ENCODE peak calls at places on chromosomes 4 and X, in nine cellular contexts. S is uterus, X is lower lobe of right lung, U is left lung, E is tibial nerve, B is SK-N-SH, O is stomach, H is transverse colon, L is tibial artery. F is an unnamed sample.

GRCh38 chr4:165394275-165394674 is 15.5 kb downstream of the CPE start:
- DNase-seq in S (no peak), X (no peak), U (no peak), E (no peak), B (no peak), O (no peak), H (no peak), L (no peak), F (no peak)

GRCh38 chr4:74117024-74117534 is 18.1 kb upstream of the CXCL2 start:
- DNase-seq in S (peak), X (peak), U (peak), E (peak), B (no peak), O (peak), H (peak), L (peak), F (peak)

GRCh38 chr4:41141910-41142309 is 72.4 kb downstream of the APBB2 start:
- DNase-seq in S (no peak), X (no peak), U (no peak), E (no peak), B (no peak), O (no peak), H (no peak), L (no peak), F (no peak)

GRCh38 chrX:119363391-119363790 is 35.7 kb upstream of the SLC25A43 start:
- DNase-seq in S (no peak), X (no peak), U (no peak), E (no peak), B (no peak), O (no peak), H (no peak), L (no peak), F (no peak)

GRCh38 chr4:148487181-148487580 is 45.0 kb upstream of the NR3C2 start:
- DNase-seq in S (no peak), X (no peak), U (no peak), E (no peak), B (no peak), O (no peak), H (no peak), L (no peak), F (no peak)

GRCh38 chr4:131764730-131765129 is 1384.4 kb upstream of the PCDH10 start:
- DNase-seq in S (no peak), X (no peak), U (no peak), E (no peak), B (no peak), O (no peak), H (no peak), L (no peak), F (no peak)

GRCh38 chrX:124239911-124240310 is 92.5 kb upstream of the TEX13D start:
- DNase-seq in S (no peak), X (no peak), U (no peak), E (no peak), B (no peak), O (no peak), H (no peak), L (no peak), F (no peak)

GRCh38 chr4:6633091-6633906 is 7.2 kb upstream of the MRFAP1 start:
- DNase-seq in S (no peak), X (no peak), U (no peak), E (no peak), B (no peak), O (no peak), H (no peak), L (no peak), F (no peak)

GRCh38 chr4:89836897-89837384 is at the start of gene SNCA:
- DNase-seq in S (peak), X (peak), U (peak), E (peak), B (peak), O (peak), H (peak), L (peak), F (no peak)

GRCh38 chr4:106690487-106690886 is 321.9 kb upstream of the GIMD1 start:
- DNase-seq in S (no peak), X (no peak), U (no peak), E (no peak), B (no peak), O (no peak), H (no peak), L (no peak), F (no peak)

GRCh38 chrX:24466025-24466424 is 939 bp downstream of the PDK3 start:
- DNase-seq in S (no peak), X (no peak), U (no peak), E (peak), B (no peak), O (no peak), H (no peak), L (no peak), F (no peak)

DNA sequence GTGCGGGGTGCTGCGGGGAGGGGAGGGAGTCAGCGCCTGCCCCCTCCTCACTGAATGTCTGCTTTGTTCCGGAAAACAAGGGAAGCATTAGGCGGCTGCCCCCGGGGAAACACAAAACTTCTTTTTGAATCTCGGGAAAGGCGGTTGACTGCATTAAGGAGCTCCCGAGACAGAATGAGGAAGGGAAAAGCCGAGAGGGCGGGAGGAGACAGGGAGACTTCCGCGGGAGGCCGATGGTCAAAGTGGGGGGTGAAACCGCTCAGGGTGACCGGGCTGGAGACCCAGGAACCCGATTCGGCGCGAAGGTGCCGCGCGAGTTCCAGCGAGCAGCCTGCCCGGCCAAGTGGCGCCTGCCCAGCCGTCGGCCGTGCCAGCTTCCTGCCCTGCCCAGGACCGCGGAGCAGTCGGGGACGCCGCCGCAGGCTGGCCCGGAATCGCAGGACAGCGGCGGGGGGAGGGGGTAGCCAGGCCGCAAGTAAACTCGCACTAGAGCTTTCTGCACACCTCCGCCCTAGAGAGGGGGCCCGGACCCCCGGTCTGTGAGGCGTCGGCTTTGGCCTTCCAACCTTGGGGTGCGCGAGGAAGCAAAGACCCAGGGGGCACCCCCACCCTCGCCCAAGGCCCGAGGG is 55.1 kb upstream of the BCOR start:
- DNase-seq in S (peak), X (peak), U (no peak), E (no peak), B (peak), O (peak), H (peak), L (no peak), F (no peak)
- TF ChIP-seq CTCF in S (no peak), X (no peak), U (no peak), E (no peak), B (no peak), O (no peak), H (no peak), L (no peak), F (no peak)

GRCh38 chr4:110527156-110527555 is 51.2 kb downstream of the ENPEP start:
- DNase-seq in S (no peak), X (no peak), U (no peak), E (no peak), B (no peak), O (no peak), H (no peak), L (no peak), F (no peak)

GRCh38 chr4:110533590-110533910 is 57.6 kb downstream of the ENPEP start:
- DNase-seq in S (no peak), X (no peak), U (no peak), E (no peak), B (no peak), O (no peak), H (no peak), L (no peak), F (no peak)

GRCh38 chr4:110533940-110534339 is 58.0 kb downstream of the ENPEP start:
- DNase-seq in S (no peak), X (no peak), U (peak), E (no peak), B (no peak), O (no peak), H (no peak), L (no peak), F (no peak)

GRCh38 chr4:110532901-110533589 is 57.1 kb downstream of the ENPEP start:
- DNase-seq in S (no peak), X (no peak), U (no peak), E (no peak), B (no peak), O (no peak), H (no peak), L (no peak), F (no peak)
- H3K27ac ChIP-seq in S (no peak), X (peak), U (peak), E (no peak), B (no peak), O (no peak), H (no peak), L (no peak), F (no peak)

GRCh38 chr4:724131-724530 is 18.5 kb downstream of the PCGF3 start:
- DNase-seq in S (no peak), X (no peak), U (no peak), E (no peak), B (no peak), O (no peak), H (peak), L (no peak), F (no peak)
- TF ChIP-seq CTCF in S (no peak), X (no peak), U (no peak), E (no peak), B (no peak), O (no peak), H (peak), L (no peak), F (no peak)

DNA sequence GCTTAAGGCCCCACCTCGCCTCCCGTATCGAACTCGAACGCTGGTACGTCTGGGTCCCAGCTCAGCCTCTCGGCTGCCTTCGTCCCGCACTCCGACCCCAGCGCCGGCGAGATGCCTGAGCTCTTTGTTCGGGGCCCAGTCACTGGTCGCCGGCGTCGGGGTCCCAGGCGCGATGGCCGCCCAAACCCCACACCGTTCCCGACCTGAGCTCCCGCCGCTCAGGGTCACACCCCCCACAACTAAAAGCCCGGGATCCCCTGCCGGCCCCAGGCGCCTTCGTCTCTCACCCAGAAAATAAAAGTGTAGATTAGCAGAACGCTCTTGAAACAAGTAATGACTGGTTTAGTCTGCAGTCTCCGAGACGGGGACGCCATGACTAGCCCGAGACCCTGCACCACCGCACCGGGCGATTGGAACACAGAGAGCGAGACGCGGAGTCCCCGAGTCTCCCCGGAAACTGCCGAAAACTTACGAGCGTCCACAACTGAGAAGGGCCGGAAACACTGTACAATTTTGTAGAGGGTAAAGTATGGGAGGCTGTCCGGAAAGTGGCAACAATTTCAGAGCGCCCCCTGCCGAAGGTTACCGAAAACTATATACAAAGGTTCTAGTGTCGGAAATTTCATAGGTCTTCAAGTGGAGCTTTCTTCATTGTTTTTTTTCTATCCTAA is at the start of gene TSPAN6:
- DNase-seq in S (peak), X (peak), U (peak), E (peak), B (peak), O (peak), H (peak), L (peak), F (peak)
- H3K27ac ChIP-seq in S (peak), X (peak), U (peak), E (peak), B (peak), O (peak), H (peak), L (peak), F (peak)

DNA sequence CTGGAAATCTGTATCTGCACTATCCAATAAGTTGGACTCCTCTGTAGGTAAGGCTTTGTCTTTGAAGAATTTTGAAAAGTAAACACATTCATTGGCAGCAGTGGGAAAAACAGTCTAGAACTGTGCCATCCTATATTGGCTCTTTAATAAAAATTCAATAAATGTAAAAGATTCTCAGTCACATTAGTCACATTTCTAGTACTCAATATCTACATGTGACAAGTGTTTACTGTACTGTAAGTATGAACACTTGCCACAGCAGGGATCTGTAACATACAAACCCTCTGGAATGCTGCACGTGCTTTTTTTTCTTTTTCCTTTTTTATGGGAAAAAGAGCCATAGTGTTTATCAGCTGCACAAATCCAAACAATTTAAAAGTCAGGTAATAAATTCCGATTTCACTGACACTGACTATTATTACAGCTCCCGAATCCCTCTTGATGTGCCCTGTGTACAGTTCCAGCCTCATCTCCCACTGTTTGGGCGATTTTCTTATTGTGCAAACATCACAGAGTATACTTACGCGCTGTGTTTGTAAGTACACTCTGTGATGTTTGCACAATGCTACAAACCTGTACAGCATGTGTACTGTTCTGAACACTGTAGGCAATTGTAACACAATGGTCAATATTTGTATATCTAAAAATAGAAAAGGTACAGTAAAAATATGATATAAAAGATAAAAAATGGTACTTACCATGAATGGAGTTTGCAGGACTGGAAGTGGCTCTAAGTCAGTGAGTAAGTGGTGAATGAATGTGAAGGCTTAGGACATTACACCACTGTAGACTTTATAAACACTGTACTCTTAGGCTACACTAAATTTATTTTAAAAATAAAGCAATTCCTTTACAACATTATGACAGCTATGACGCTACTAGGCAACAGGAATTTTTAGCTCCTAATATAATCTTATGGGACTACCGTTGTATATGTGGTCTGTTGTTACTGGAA is 8.7 kb downstream of the PYURF start:
- DNase-seq in S (no peak), X (no peak), U (no peak), E (no peak), B (no peak), O (no peak), H (no peak), L (no peak), F (no peak)
- TF ChIP-seq CTCF in S (no peak), X (no peak), U (no peak), E (no peak), B (no peak), O (no peak), H (no peak), L (no peak), F (no peak)

DNA sequence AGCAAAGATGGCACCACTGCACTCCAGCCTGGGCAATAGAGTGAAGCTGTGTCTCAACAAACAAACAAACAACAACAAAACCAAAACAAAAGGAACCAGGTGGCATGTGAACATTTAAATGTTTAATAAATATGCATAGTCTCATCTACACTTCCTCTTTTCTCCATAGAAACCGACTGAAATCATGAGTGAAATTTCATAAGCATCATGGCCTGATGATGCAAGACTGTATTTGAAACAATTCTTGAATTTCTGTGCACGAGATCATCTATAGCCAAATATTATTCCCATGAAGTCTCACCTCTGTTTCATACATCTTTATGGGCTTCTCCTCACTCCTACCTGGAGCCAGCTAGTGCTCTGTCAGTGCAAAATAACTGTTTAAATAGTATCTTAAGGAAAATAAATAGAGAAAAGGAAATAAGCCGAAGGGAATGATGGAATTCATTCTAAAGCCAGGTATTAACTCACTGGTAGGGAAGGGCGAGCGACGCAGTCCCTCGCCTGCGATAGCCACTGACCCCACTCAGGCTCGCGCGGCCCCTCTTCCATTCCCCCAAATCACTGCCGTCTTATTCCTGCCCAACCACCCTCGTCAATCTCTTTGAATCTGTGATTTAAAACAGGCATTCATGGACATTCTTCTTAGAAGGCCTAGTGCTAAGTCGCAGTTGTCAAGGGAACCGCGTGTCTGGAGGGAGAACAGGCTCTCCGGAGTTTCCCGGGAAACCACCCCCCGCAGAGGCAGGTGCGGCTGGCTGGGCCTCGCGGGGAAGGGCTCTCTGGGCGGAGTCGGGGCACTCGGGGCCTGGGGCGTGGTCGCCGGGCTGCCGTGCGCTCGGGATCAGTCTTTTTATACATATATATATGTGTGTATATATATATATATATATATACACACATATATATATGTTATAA is 52.4 kb upstream of the TRIM2 start:
- DNase-seq in S (peak), X (peak), U (peak), E (no peak), B (peak), O (peak), H (peak), L (no peak), F (no peak)
- H3K27ac ChIP-seq in S (no peak), X (no peak), U (no peak), E (no peak), B (no peak), O (no peak), H (peak), L (no peak), F (no peak)

GRCh38 chr4:186939226-186939625 is 215.6 kb upstream of the FAT1 start:
- DNase-seq in S (no peak), X (no peak), U (no peak), E (no peak), B (no peak), O (no peak), H (no peak), L (no peak), F (no peak)

GRCh38 chr4:186934841-186935443 is 211.3 kb upstream of the FAT1 start:
- DNase-seq in S (no peak), X (no peak), U (no peak), E (no peak), B (no peak), O (no peak), H (no peak), L (no peak), F (no peak)

GRCh38 chr4:186935881-186936280 is 212.2 kb upstream of the FAT1 start:
- DNase-seq in S (no peak), X (no peak), U (no peak), E (no peak), B (no peak), O (no peak), H (no peak), L (no peak), F (no peak)

GRCh38 chr4:186934255-186934654 is 210.6 kb upstream of the FAT1 start:
- DNase-seq in S (no peak), X (no peak), U (no peak), E (no peak), B (no peak), O (no peak), H (peak), L (no peak), F (no peak)

GRCh38 chr4:186936496-186937375 is 213.1 kb upstream of the FAT1 start:
- DNase-seq in S (no peak), X (no peak), U (no peak), E (no peak), B (no peak), O (no peak), H (no peak), L (no peak), F (no peak)
- TF ChIP-seq CTCF in S (no peak), X (peak), U (no peak), E (no peak), B (peak), O (no peak), H (peak), L (peak), F (no peak)

GRCh38 chrX:19800821-19801220 is 86.6 kb downstream of the SH3KBP1 start:
- DNase-seq in S (no peak), X (no peak), U (no peak), E (no peak), B (no peak), O (no peak), H (no peak), L (no peak), F (no peak)

GRCh38 chrX:19795289-19795688 is 92.1 kb downstream of the SH3KBP1 start:
- DNase-seq in S (no peak), X (no peak), U (no peak), E (no peak), B (no peak), O (no peak), H (no peak), L (no peak), F (no peak)

GRCh38 chrX:19798423-19798822 is 89.0 kb downstream of the SH3KBP1 start:
- DNase-seq in S (no peak), X (no peak), U (no peak), E (no peak), B (no peak), O (no peak), H (no peak), L (no peak), F (no peak)

GRCh38 chrX:19804168-19804567 is 83.2 kb downstream of the SH3KBP1 start:
- DNase-seq in S (no peak), X (no peak), U (no peak), E (no peak), B (no peak), O (no peak), H (no peak), L (no peak), F (no peak)

DNA sequence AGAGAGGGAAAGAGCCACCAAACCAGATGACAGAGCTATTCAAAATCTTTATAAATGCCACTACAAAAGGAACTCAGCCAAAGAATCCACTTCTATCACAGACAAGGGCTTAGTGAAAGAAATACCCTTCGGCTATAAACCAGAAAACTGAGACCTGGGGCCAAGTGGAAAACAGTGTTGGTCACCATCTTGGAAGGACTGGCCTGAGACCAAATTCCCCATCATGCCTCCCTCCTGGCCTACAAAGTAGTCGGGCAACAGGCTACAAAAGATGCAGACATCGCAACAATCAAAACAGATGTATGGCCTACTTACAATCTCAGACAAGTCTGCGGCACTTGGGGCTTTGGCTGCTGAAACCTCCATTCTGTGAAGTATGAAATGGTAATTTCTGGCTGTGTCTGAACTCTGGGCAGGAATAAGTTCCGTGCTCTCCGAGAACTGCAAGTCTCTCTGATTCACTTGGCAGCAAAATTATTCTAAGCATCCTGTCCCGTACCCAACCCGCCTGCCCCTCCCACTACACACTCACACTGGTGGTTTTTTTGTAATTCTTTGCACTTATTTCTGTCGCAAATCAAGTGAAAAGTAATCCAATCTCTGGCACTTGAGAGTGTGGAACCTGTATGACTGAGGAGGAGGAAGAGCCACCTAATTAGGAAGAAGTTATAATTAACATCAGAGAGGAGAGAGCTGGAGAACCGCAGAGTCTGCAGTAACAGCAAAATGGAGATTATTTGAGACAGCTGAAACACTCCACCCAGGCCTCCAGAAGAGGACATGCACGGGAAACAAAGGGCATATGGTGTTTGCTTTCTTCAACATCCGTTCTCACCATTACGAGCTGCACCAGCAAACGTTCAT is 87.8 kb downstream of the SH3KBP1 start:
- DNase-seq in S (no peak), X (no peak), U (no peak), E (no peak), B (no peak), O (no peak), H (no peak), L (peak), F (no peak)
- H3K27ac ChIP-seq in S (peak), X (peak), U (peak), E (peak), B (no peak), O (peak), H (peak), L (peak), F (no peak)

F was measured in coronary artery.